ENCODE peak calls at places on chromosomes 16 and 17, in four cellular contexts. S, Z, M and X are unnamed samples.

GRCh38 chr16:23423496-23424049 is 29.4 kb downstream of the COG7 start:
- DNase-seq in S (no peak), Z (peak; percentile 60), M (peak; percentile 99), X (peak; percentile 21)

GRCh38 chr16:74309789-74310781 is 13.5 kb downstream of the PSMD7 start:
- DNase-seq in S (peak; percentile 48), Z (peak; percentile 57), M (peak; percentile 56), X (peak; percentile 62)

GRCh38 chr16:69833357-69833781 is 71.2 kb downstream of the WWP2 start:
- DNase-seq in S (no peak), Z (no peak), M (peak; percentile 51), X (no peak)

GRCh38 chr16:15398618-15399316 is 3.2 kb downstream of the MPV17L start:
- DNase-seq in S (no peak), Z (no peak), M (no peak), X (peak; percentile 95)

GRCh38 chr17:21019976-21020575 is 22.7 kb downstream of the USP22 start:
- DNase-seq in S (no peak), Z (no peak), M (no peak), X (no peak)

GRCh38 chr16:17416461-17417221 is 54.1 kb downstream of the XYLT1 start:
- DNase-seq in S (no peak), Z (no peak), M (peak; percentile 38), X (no peak)

GRCh38 chr17:48137658-48138057 is 30.1 kb downstream of the SNX11 start:
- DNase-seq in S (no peak), Z (no peak), M (no peak), X (no peak)

GRCh38 chr16:19185510-19185851 is 17.4 kb downstream of the SYT17 start:
- DNase-seq in S (no peak), Z (no peak), M (no peak), X (no peak)

GRCh38 chr16:57262841-57263584 is 18.0 kb downstream of the ARL2BP start:
- DNase-seq in S (no peak), Z (no peak), M (no peak), X (no peak)

GRCh38 chr16:57156351-57156703 is 29.5 kb downstream of the PSME3IP1 start:
- DNase-seq in S (no peak), Z (no peak), M (no peak), X (peak; percentile 57)

GRCh38 chr17:35998018-35998545 is 3.3 kb downstream of the CCL15 start:
- DNase-seq in S (no peak), Z (no peak), M (no peak), X (no peak)

GRCh38 chr17:63275968-63276349 is 170.1 kb downstream of the CYB561 start:
- DNase-seq in S (no peak), Z (no peak), M (no peak), X (no peak)
- TF ChIP-seq MAZ in S (no peak), Z (no peak), M (no peak), X (no peak)

DNA sequence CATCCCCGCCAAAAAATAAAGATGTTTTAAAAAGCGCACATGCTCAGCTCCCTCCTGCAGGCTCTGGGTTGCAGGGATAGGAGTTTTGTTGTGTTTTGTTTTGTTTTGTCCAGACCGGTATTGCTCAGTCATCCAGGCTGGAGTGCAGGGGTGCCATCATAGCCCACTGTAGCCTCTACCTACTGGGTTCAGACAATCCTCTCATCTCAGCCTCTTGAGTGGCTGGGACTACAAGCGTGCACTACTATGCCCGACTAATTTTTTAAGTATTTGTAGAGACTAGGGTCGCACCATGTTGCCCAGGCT is 661 bp downstream of the WWOX start:
- DNase-seq in S (no peak), Z (no peak), M (no peak), X (no peak)
- TF ChIP-seq MAZ in S (no peak), Z (no peak), M (no peak), X (no peak)

GRCh38 chr17:49694847-49695697 is 12.7 kb downstream of the SLC35B1 start:
- DNase-seq in S (peak; percentile 68), Z (peak; percentile 58), M (no peak), X (peak; percentile 30)
- TF ChIP-seq MAZ in S (no peak), Z (no peak), M (no peak), X (no peak)

GRCh38 chr17:80047176-80047575 is 10.7 kb downstream of the CCDC40 start:
- DNase-seq in S (no peak), Z (no peak), M (no peak), X (no peak)

GRCh38 chr17:80043963-80044362 is 7.5 kb downstream of the CCDC40 start:
- DNase-seq in S (no peak), Z (no peak), M (no peak), X (no peak)

GRCh38 chr17:80049986-80050385 is 13.5 kb downstream of the CCDC40 start:
- DNase-seq in S (no peak), Z (no peak), M (no peak), X (no peak)

GRCh38 chr17:80050706-80051105 is 14.3 kb downstream of the CCDC40 start:
- DNase-seq in S (no peak), Z (no peak), M (no peak), X (no peak)

DNA sequence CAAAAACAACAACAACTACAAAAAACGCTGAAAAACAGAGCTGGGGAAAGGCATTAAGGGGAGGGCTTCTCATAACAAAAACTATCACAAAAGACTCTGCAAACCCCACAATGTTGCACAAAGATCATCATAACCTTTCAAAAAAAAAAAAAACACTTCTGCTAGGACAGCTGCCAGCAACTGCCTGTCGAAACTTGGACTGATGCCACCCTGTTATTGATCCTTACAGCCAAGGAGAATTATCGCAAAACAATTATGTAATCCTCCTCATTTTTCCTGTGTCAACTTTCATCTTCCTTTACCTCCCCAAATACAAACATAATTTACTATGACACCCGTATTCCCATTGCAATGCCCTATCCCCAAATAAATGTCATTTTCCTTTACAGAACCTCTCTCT is 9.3 kb downstream of the CCDC40 start:
- DNase-seq in S (no peak), Z (no peak), M (no peak), X (no peak)
- TF ChIP-seq MAZ in S (no peak), Z (no peak), M (no peak), X (no peak)

GRCh38 chr17:32349503-32349853 is 479 bp upstream of the ZNF207 start:
- DNase-seq in S (no peak), Z (no peak), M (no peak), X (no peak)
- TF ChIP-seq MAZ in S (no peak), Z (no peak), M (no peak), X (no peak)

GRCh38 chr16:46828292-46828691 is 2.7 kb downstream of the C16orf87 start:
- DNase-seq in S (no peak), Z (no peak), M (no peak), X (no peak)

GRCh38 chr16:46828943-46829342 is 2.0 kb downstream of the C16orf87 start:
- DNase-seq in S (no peak), Z (no peak), M (no peak), X (no peak)

GRCh38 chr16:46832757-46833464 is 1.9 kb upstream of the C16orf87 start:
- DNase-seq in S (no peak), Z (no peak), M (no peak), X (peak; percentile 66)

GRCh38 chr16:46830902-46831647 is at the start of gene C16orf87:
- DNase-seq in S (peak; percentile 96), Z (peak; percentile 96), M (peak; percentile 92), X (peak; percentile 89)

DNA sequence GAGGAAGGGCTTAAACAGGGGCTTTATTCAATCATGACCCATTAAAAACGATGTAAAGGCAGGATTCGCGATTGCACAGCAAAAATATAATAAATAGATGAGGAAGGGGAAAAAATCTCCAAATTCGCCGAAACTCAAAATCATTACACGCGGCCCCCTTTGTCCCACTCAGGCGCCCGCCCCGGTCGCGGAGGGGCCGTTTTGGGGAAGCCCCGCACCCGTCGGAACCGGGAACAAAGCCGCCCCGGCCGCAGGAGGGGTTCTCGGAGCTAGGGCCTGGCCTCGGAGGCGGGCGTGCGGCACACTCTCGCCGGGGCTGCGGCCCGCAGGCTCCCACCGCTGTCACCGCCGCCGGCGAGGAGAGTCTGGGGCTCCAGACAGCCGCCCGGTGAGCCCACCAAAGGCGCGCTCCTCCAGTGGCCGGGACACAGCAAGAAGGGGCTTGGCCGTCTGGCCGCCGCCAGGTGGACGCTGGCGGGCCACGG is 521 bp downstream of the C16orf87 start:
- DNase-seq in S (no peak), Z (no peak), M (no peak), X (no peak)
- TF ChIP-seq MAZ in S (no peak), Z (no peak), M (no peak), X (no peak)